ENCODE peak calls at places on chromosomes 3 and 15, in six cellular contexts. W is endothelial cell, X is choroid plexus epithelial cell, D is midbrain, U is HEK293T, C is Caco-2. L is an unnamed sample.

GRCh38 chr3:18890459-18890858 is 257.9 kb upstream of the KCNH8 start:
- DNase-seq in W (no peak), X (no peak), D (no peak), C (no peak), U (no peak), L (no peak)

GRCh38 chr15:70492240-70493177 is 270.8 kb downstream of the UACA start:
- DNase-seq in W (no peak), C (no peak), U (no peak), X (peak), D (peak), L (peak)

GRCh38 chr15:81302605-81303204 is 21.2 kb downstream of the STARD5 start:
- DNase-seq in X (no peak), C (no peak), W (no peak), U (no peak), D (no peak), L (no peak)

GRCh38 chr3:35200056-35200455 is 439.3 kb upstream of the ARPP21 start:
- DNase-seq in X (peak), D (no peak), W (no peak), U (no peak), C (no peak), L (no peak)

GRCh38 chr15:36172970-36173369 is 406.5 kb upstream of the CDIN1 start:
- DNase-seq in D (no peak), W (no peak), U (no peak), C (no peak), X (peak), L (no peak)

GRCh38 chr3:65811050-65811766 is 227.5 kb downstream of the MAGI1 start:
- DNase-seq in X (peak), D (peak), C (no peak), U (peak), W (no peak), L (no peak)

GRCh38 chr3:20861454-20861853 is 675.4 kb upstream of the SGO1 start:
- DNase-seq in W (no peak), X (no peak), C (no peak), U (no peak), D (no peak), L (no peak)

GRCh38 chr3:53274938-53275666 is 19.3 kb upstream of the TKT start:
- DNase-seq in C (no peak), U (no peak), W (no peak), X (no peak), D (no peak), L (no peak)

GRCh38 chr3:159854500-159855124 is 134.0 kb upstream of the IL12A start:
- DNase-seq in U (no peak), C (no peak), D (no peak), W (no peak), X (peak), L (no peak)

GRCh38 chr15:76341366-76342045 is 4.9 kb downstream of the ISL2 start:
- DNase-seq in X (no peak), C (no peak), D (no peak), W (no peak), U (no peak), L (no peak)

GRCh38 chr15:69489101-69489571 is 36.5 kb downstream of the RPLP1 start:
- DNase-seq in U (no peak), C (no peak), X (peak), W (no peak), D (peak), L (no peak)

GRCh38 chr3:182793663-182794454 is 555 bp downstream of the ATP11B start:
- DNase-seq in D (peak), U (peak), C (peak), W (peak), X (peak), L (peak)

GRCh38 chr15:40439461-40440299 is 1.1 kb upstream of the BAHD1 start:
- DNase-seq in D (no peak), C (peak), U (peak), W (no peak), X (peak), L (peak)

GRCh38 chr15:80615783-80616391 is 79.2 kb upstream of the ABHD17C start:
- DNase-seq in X (peak), W (no peak), U (no peak), C (no peak), D (no peak), L (peak)

GRCh38 chr3:79056498-79056897 is 711.3 kb downstream of the ROBO1 start:
- DNase-seq in C (no peak), D (no peak), U (peak), X (no peak), W (no peak), L (no peak)

GRCh38 chr3:169147246-169148008 is 516.1 kb downstream of the MECOM start:
- DNase-seq in X (peak), U (peak), D (no peak), C (peak), W (peak), L (peak)

GRCh38 chr3:46369675-46370132 is 1.0 kb upstream of the CCR5 start:
- DNase-seq in W (no peak), C (no peak), X (no peak), U (no peak), D (no peak), L (no peak)

GRCh38 chr3:52801839-52802238 is 7.2 kb downstream of the ITIH3 start:
- DNase-seq in X (peak), C (no peak), D (no peak), W (no peak), U (no peak), L (no peak)

GRCh38 chr15:51503003-51503402 is 119.6 kb downstream of the DMXL2 start:
- DNase-seq in X (no peak), U (no peak), C (no peak), D (no peak), W (no peak), L (no peak)

GRCh38 chr3:11236588-11237461 is 35.4 kb upstream of the ATG7 start:
- DNase-seq in U (peak), W (peak), C (peak), X (peak), D (peak), L (peak)

GRCh38 chr3:114496021-114496434 is 202.2 kb downstream of the TIGIT start:
- DNase-seq in D (peak), U (no peak), X (peak), W (no peak), C (no peak), L (no peak)

GRCh38 chr15:86073281-86073680 is 6.4 kb upstream of the AGBL1 start:
- DNase-seq in X (no peak), W (no peak), D (no peak), C (no peak), U (no peak), L (no peak)

GRCh38 chr3:177358085-177358967 is 161.0 kb upstream of the TBL1XR1 start:
- DNase-seq in X (peak), C (peak), D (peak), W (peak), U (peak), L (peak)

GRCh38 chr15:63870403-63871209 is 36.9 kb upstream of the HERC1 start:
- DNase-seq in W (peak), C (peak), X (peak), U (peak), D (no peak), L (peak)

GRCh38 chr3:53046171-53047170 is 598 bp upstream of the SFMBT1 start:
- DNase-seq in W (peak), D (peak), C (peak), U (no peak), X (peak), L (peak)

GRCh38 chr15:40927497-40928346 is 1.4 kb upstream of the DLL4 start:
- DNase-seq in C (no peak), D (no peak), U (no peak), X (no peak), W (no peak), L (no peak)

GRCh38 chr3:141250342-141250741 is 18.7 kb downstream of the PXYLP1 start:
- DNase-seq in U (no peak), C (no peak), X (no peak), W (no peak), D (no peak), L (no peak)

GRCh38 chr3:64411101-64411500 is 185.8 kb upstream of the PRICKLE2 start:
- DNase-seq in D (no peak), C (peak), X (no peak), W (no peak), U (no peak), L (no peak)

GRCh38 chr3:167437428-167438139 is 36.3 kb downstream of the SERPINI2 start:
- DNase-seq in C (no peak), D (no peak), X (no peak), U (no peak), W (no peak), L (no peak)

GRCh38 chr3:142850395-142851023 is 38.4 kb downstream of the PCOLCE2 start:
- DNase-seq in U (no peak), C (no peak), D (no peak), X (peak), W (no peak), L (peak)

GRCh38 chr15:51647128-51647562 is 24.6 kb upstream of the DMXL2 start:
- DNase-seq in C (no peak), X (peak), D (peak), W (no peak), U (no peak), L (peak)

GRCh38 chr3:188006726-188007393 is 147.1 kb upstream of the LPP start:
- DNase-seq in D (peak), X (no peak), W (no peak), U (no peak), C (no peak), L (no peak)

GRCh38 chr3:65582012-65582717 is 456.6 kb downstream of the MAGI1 start:
- DNase-seq in D (no peak), W (no peak), C (no peak), U (no peak), X (no peak), L (no peak)

GRCh38 chr3:169769287-169770181 is at the start of gene ACTRT3:
- DNase-seq in X (peak), W (peak), C (no peak), D (peak), U (peak), L (peak)

GRCh38 chr3:116201032-116201690 is 244.1 kb downstream of the LSAMP start:
- DNase-seq in U (no peak), C (no peak), D (peak), X (no peak), W (no peak), L (no peak)

GRCh38 chr3:71244153-71245051 is 339.1 kb downstream of the FOXP1 start:
- DNase-seq in X (peak), U (no peak), W (no peak), C (peak), D (no peak), L (no peak)

GRCh38 chr3:80192871-80193270 is 425.1 kb upstream of the ROBO1 start:
- DNase-seq in U (no peak), X (peak), D (no peak), C (no peak), W (no peak), L (no peak)

GRCh38 chr3:130712718-130713423 is 33.8 kb downstream of the PIK3R4 start:
- DNase-seq in C (no peak), X (no peak), D (no peak), U (no peak), W (no peak), L (no peak)

GRCh38 chr3:16482194-16482769 is 31.2 kb downstream of the RFTN1 start:
- DNase-seq in C (no peak), W (no peak), D (no peak), X (no peak), U (no peak), L (no peak)

GRCh38 chr15:82809308-82810060 is at the start of gene WHAMM:
- DNase-seq in X (peak), C (peak), U (peak), W (peak), D (peak), L (peak)

L was measured in stomach.